ENCODE peak calls at places on chromosomes 13 and 19, in five cellular contexts. W, S, Z, K and P are unnamed samples.

GRCh38 chr19:18513868-18514267 is 8.0 kb downstream of the ELL start:
- DNase-seq in K (no peak), Z (no peak), S (peak; percentile 79), W (no peak), P (peak; percentile 87)

GRCh38 chr13:79543883-79544282 is 62.9 kb downstream of the NDFIP2 start:
- DNase-seq in W (no peak), S (no peak), Z (no peak), K (no peak), P (no peak)

GRCh38 chr13:23753523-23753922 is 135.7 kb downstream of the MIPEP start:
- DNase-seq in K (no peak), W (no peak), Z (no peak), S (no peak), P (no peak)

GRCh38 chr13:106152047-106152446 is 383.4 kb downstream of the EFNB2 start:
- DNase-seq in Z (no peak), W (no peak), S (no peak), K (no peak), P (no peak)

GRCh38 chr13:20882206-20882605 is 20.3 kb downstream of the XPO4 start:
- DNase-seq in S (no peak), Z (no peak), K (no peak), W (no peak), P (no peak)

GRCh38 chr13:98570929-98571372 is 6.0 kb downstream of the STK24 start:
- DNase-seq in K (peak; percentile 43), W (peak; percentile 21), S (no peak), Z (no peak), P (no peak)

GRCh38 chr19:14139944-14140343 is 3.6 kb upstream of the ASF1B start:
- DNase-seq in Z (no peak), S (no peak), K (no peak), W (peak; percentile 47), P (no peak)

GRCh38 chr13:18212873-18213272 is 968.8 kb downstream of the TUBA3C start:
- DNase-seq in W (no peak), Z (no peak), S (no peak), K (no peak), P (peak; percentile 94)

GRCh38 chr13:37058801-37059135 is 720 bp downstream of the SUPT20H start:
- DNase-seq in Z (no peak), K (no peak), W (peak; percentile 40), S (peak; percentile 46), P (no peak)

GRCh38 chr13:99311137-99311536 is 3.9 kb upstream of the GPR183 start:
- DNase-seq in S (no peak), K (no peak), W (peak; percentile 78), Z (no peak), P (no peak)

DNA sequence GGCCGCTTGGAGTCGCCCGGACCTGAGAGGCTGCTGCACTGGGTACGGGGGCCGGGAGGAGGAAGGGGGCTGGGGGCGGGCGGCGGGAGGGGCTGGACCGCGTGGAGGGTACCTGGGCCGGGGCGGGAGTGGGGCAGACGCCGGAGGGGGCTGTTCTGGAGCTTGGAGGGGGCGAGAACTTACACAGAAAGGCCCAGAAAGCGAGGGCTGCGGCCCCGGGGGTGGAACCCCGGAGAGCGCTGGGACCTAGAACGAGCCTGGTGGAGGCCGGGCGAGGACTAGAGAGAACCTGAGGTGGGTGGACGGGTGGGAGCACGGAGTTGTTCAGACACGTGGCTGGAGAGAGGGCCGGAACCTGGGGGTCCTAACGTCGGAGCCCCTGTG is 276 bp downstream of the ZNF581 start:
- DNase-seq in K (no peak), W (no peak), Z (no peak), S (no peak), P (no peak)
- H3K4me1 ChIP-seq in K (peaks cover 46% of the 10 kb centered on the region), W (peaks cover 43% of the 10 kb centered on the region), Z (peaks cover 81% of the 10 kb centered on the region), S (peaks cover 46% of the 10 kb centered on the region), P (peaks cover 71% of the 10 kb centered on the region)

DNA sequence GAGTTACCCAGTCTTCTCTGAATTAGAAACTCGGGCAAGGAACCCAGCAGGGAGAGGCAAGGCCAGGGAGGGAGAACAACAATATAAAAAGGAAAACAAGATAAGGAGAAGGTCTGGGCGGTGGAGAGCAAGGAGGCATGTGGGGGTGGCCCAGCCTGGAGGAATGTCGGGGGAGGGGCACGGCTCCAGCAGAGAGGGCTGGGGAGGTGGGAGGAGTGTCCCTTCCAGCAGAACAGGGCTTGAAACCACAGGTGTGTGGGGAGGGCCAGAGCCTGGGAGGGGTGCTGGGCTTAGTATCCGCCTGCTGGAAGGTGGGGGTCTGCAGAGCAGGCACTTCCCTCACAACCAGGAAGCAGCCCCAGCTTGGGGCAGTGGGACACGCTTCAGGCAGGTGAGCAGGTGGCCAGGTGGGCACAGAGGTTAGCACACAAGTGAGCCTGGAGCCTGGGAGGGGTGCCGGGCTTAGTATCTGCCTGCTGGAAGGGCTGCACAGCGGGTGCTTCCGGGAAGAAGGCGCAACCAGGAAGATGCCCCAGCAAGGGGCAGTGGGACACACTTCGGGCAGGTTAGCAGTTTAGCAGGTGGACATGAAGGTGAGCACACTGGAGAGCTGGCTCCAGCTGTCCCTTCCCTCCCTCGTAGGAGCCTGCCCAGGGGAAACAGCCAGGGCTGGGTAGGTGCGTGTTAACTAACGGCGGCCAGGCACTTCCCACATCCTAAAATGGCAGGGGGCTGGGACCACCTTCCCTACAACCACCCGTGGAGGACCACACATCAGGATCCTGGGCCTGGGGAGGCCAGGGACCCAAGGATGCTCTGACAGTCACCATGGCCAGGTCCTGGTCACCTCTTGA is 3.1 kb downstream of the GAS6 start:
- DNase-seq in W (peak; percentile 77), S (no peak), Z (no peak), K (peak; percentile 82), P (peak; percentile 70)
- TF ChIP-seq EP300 in W (no peak), S (no peak), Z (no peak), K (no peak), P (no peak)

GRCh38 chr19:1313695-1314613 is 28.3 kb downstream of the EFNA2 start:
- DNase-seq in W (no peak), S (no peak), Z (no peak), K (no peak), P (no peak)

GRCh38 chr19:1316466-1316865 is 30.8 kb downstream of the EFNA2 start:
- DNase-seq in Z (no peak), S (no peak), K (no peak), W (no peak), P (no peak)

GRCh38 chr19:1312732-1313694 is 27.3 kb downstream of the EFNA2 start:
- DNase-seq in Z (no peak), K (no peak), W (no peak), S (no peak), P (no peak)

GRCh38 chr19:1317274-1317673 is 31.6 kb downstream of the EFNA2 start:
- DNase-seq in K (no peak), S (no peak), W (no peak), Z (no peak), P (no peak)

GRCh38 chr19:1315470-1316166 is 29.9 kb downstream of the EFNA2 start:
- DNase-seq in S (peak; percentile 95), Z (no peak), K (peak; percentile 63), W (peak; percentile 81), P (no peak)
- TF ChIP-seq POLR2AphosphoS5 in S (no peak), Z (peak; percentile 37), K (no peak), W (no peak), P (no peak)

GRCh38 chr19:13036366-13036976 is 41.2 kb downstream of the NFIX start:
- DNase-seq in K (peak; percentile 66), W (peak; percentile 37), S (no peak), Z (no peak), P (no peak)
- H3K4me1 ChIP-seq in K (peaks cover 87% of the 10 kb centered on the region), W (peaks cover 6% of the 10 kb centered on the region), S (peaks cover 60% of the 10 kb centered on the region), Z (peaks cover 100% of the 10 kb centered on the region), P (peaks cover 100% of the 10 kb centered on the region)

DNA sequence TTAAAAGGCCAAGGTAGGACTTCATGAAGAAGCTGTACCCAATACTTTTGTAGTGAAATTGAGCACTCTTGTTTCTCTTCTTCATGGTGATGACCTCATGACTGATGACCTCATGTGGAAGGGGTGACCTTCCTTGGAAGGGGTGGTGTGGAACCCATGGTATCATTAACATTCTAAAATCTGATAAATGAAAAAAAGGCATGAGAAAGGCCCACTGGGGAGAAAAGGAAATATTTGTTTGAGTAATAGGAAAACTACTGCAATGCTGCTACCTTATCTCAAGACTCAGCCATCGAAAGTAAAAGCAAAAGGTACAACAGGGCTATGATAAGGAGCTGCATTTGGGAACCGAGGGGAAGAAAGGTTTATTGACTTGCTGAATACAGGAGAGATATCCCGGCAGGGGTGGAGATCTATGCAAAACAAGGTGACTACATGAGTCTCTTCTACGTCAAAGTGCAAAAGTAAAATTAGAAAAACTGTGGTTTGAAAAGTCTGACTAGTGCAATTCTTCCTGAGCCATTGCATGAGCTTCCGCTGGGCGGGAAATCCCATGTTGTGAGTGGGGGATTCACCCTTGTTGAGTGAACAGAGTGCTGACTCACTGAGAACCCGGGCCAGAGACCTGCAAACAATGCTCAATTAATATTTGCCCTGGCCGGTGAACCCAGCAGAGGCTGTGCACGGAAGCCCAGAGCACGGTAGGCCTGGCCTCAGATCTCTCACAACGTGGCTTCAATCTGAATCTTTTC is 138.9 kb upstream of the RFC3 start:
- DNase-seq in W (peak; percentile 38), S (no peak), K (peak; percentile 83), Z (no peak), P (no peak)
- TF ChIP-seq EP300 in W (no peak), S (no peak), K (no peak), Z (no peak), P (no peak)